ENCODE peak calls at places on chromosomes 7 and 10, in four cellular contexts. M is PC-3, F is NCI-H1417, K is neuronal stem cell. L is an unnamed sample.

GRCh38 chr7:47651355-47652317 is 69.7 kb upstream of the TNS3 start:
- DNase-seq in M (peak; percentile 90), K (no peak), F (no peak), L (no peak)

GRCh38 chr7:135490783-135491182 is 19.1 kb downstream of the CNOT4 start:
- DNase-seq in F (no peak), M (peak; percentile 66), K (no peak), L (peak; percentile 31)

GRCh38 chr10:6563720-6564119 is 16.4 kb downstream of the PRKCQ start:
- DNase-seq in F (no peak), K (no peak), M (no peak), L (no peak)

GRCh38 chr7:129438839-129439640 is 4.8 kb downstream of the STRIP2 start:
- DNase-seq in K (no peak), M (peak; percentile 83), F (no peak), L (peak; percentile 52)

GRCh38 chr10:1661861-1662260 is 75.5 kb downstream of the ADARB2 start:
- DNase-seq in K (no peak), M (no peak), F (no peak), L (no peak)

GRCh38 chr10:71933651-71934050 is 30.5 kb upstream of the CHST3 start:
- DNase-seq in F (no peak), M (no peak), K (no peak), L (no peak)

GRCh38 chr7:104123786-104124185 is 84.0 kb downstream of the ORC5 start:
- DNase-seq in F (no peak), K (no peak), M (peak; percentile 41), L (no peak)

GRCh38 chr10:86321568-86321967 is 45.0 kb downstream of the GRID1 start:
- DNase-seq in K (no peak), F (no peak), M (no peak), L (peak; percentile 80)